ENCODE peak calls at places on chromosomes 2 and 18, in nine cellular contexts. N is esophagus squamous epithelium, D is IMR-90, E is body of pancreas, I is stomach, Y is tibial nerve, V is breast epithelium, C is HCT116, B is sigmoid colon. L is an unnamed sample.

GRCh38 chr2:120388222-120389035 is 42.5 kb downstream of the INHBB start:
- DNase-seq in D (no peak), N (no peak), V (no peak), E (peak), B (peak), Y (no peak), I (peak), C (no peak), L (no peak)

GRCh38 chr2:100262555-100263320 is 59.6 kb downstream of the LONRF2 start:
- DNase-seq in N (no peak), Y (peak), V (peak), E (peak), D (peak), B (peak), I (peak), C (peak), L (peak)

GRCh38 chr2:224982910-224983688 is 59.2 kb downstream of the DOCK10 start:
- DNase-seq in V (no peak), N (no peak), E (peak), I (peak), D (peak), C (no peak), Y (no peak), B (no peak), L (no peak)

GRCh38 chr2:54808642-54809041 is 85.2 kb downstream of the EML6 start:
- DNase-seq in E (no peak), N (no peak), Y (no peak), V (no peak), C (no peak), D (peak), I (no peak), B (no peak), L (no peak)

GRCh38 chr2:238776003-238776640 is 71.8 kb upstream of the TWIST2 start:
- DNase-seq in D (no peak), Y (no peak), B (no peak), V (no peak), N (no peak), I (no peak), E (no peak), C (no peak), L (no peak)

GRCh38 chr18:28032177-28032576 is 144.8 kb downstream of the CDH2 start:
- DNase-seq in D (no peak), Y (no peak), N (no peak), E (no peak), V (no peak), C (no peak), B (no peak), I (no peak), L (no peak)

GRCh38 chr18:67813380-67814028 is 297.0 kb upstream of the DSEL start:
- DNase-seq in E (no peak), B (no peak), D (no peak), C (no peak), V (no peak), I (no peak), Y (no peak), N (no peak), L (no peak)

GRCh38 chr18:28804512-28805214 is 627.7 kb upstream of the CDH2 start:
- DNase-seq in D (no peak), C (no peak), B (no peak), V (no peak), Y (no peak), I (no peak), N (no peak), E (no peak), L (no peak)

GRCh38 chr2:54676656-54677055 is 46.8 kb upstream of the EML6 start:
- DNase-seq in E (no peak), D (peak), Y (no peak), C (no peak), I (no peak), B (no peak), V (no peak), N (no peak), L (no peak)

GRCh38 chr2:188322569-188323531 is 31.2 kb downstream of the GULP1 start:
- DNase-seq in I (no peak), C (no peak), V (no peak), D (peak), N (no peak), E (peak), Y (no peak), B (no peak), L (no peak)

GRCh38 chr18:25621682-25622081 is 269.7 kb upstream of the ZNF521 start:
- DNase-seq in I (no peak), E (no peak), B (no peak), C (no peak), V (no peak), Y (no peak), N (no peak), D (no peak), L (no peak)

GRCh38 chr18:36655074-36655473 is 173.7 kb downstream of the TPGS2 start:
- DNase-seq in D (no peak), C (no peak), Y (no peak), N (no peak), B (no peak), I (no peak), V (no peak), E (no peak), L (no peak)

GRCh38 chr2:215395687-215396460 is 40.0 kb downstream of the FN1 start:
- DNase-seq in B (no peak), E (no peak), V (no peak), C (no peak), I (no peak), D (no peak), N (no peak), Y (no peak), L (no peak)

GRCh38 chr2:67388680-67389079 is 8.5 kb upstream of the ETAA1 start:
- DNase-seq in D (no peak), Y (no peak), I (no peak), C (no peak), V (no peak), B (no peak), E (no peak), N (no peak), L (no peak)

GRCh38 chr2:196380575-196380974 is 209.2 kb upstream of the STK17B start:
- DNase-seq in E (no peak), N (no peak), I (no peak), B (no peak), Y (no peak), D (no peak), V (no peak), C (no peak), L (no peak)

GRCh38 chr18:497688-498087 is 2.8 kb downstream of the COLEC12 start:
- DNase-seq in I (no peak), V (no peak), D (no peak), C (no peak), B (no peak), E (no peak), Y (no peak), N (no peak), L (no peak)

GRCh38 chr18:45619062-45619825 is 4.0 kb downstream of the SLC14A2 start:
- DNase-seq in Y (peak), E (no peak), I (no peak), C (no peak), N (no peak), D (no peak), V (no peak), B (peak), L (no peak)

GRCh38 chr2:24915796-24916195 is 4.2 kb downstream of the ADCY3 start:
- DNase-seq in E (no peak), I (no peak), C (no peak), B (no peak), V (no peak), D (peak), N (no peak), Y (no peak), L (no peak)

GRCh38 chr2:20839052-20839451 is 16.2 kb upstream of the LDAH start:
- DNase-seq in E (no peak), Y (no peak), N (no peak), B (no peak), V (no peak), I (no peak), D (no peak), C (no peak), L (no peak)

GRCh38 chr18:65983750-65984149 is 232.9 kb downstream of the CDH7 start:
- DNase-seq in I (no peak), B (no peak), C (no peak), D (no peak), E (no peak), N (no peak), Y (no peak), V (no peak), L (peak)

GRCh38 chr2:69196327-69197117 is 183.5 kb downstream of the ANTXR1 start:
- DNase-seq in E (peak), V (no peak), I (no peak), B (no peak), D (peak), N (no peak), C (no peak), Y (no peak), L (no peak)

GRCh38 chr18:60232541-60232940 is 140.0 kb downstream of the MC4R start:
- DNase-seq in Y (no peak), D (peak), V (no peak), B (no peak), I (no peak), C (peak), E (no peak), N (no peak), L (no peak)

GRCh38 chr2:56077352-56077915 is 106.4 kb upstream of the CCDC85A start:
- DNase-seq in D (peak), N (no peak), B (no peak), I (no peak), E (peak), Y (no peak), C (peak), V (no peak), L (peak)

GRCh38 chr2:237304763-237305514 is 109.0 kb downstream of the COL6A3 start:
- DNase-seq in C (peak), D (peak), I (no peak), Y (no peak), V (no peak), B (no peak), E (no peak), N (no peak), L (no peak)

GRCh38 chr18:79069792-79070151 is 578 bp downstream of the ATP9B start:
- DNase-seq in C (no peak), B (no peak), E (no peak), Y (no peak), D (no peak), V (no peak), I (no peak), N (no peak), L (no peak)

GRCh38 chr18:50034029-50034428 is 160.9 kb downstream of the MYO5B start:
- DNase-seq in N (no peak), E (no peak), B (no peak), D (no peak), Y (no peak), C (no peak), V (no peak), I (no peak), L (no peak)

GRCh38 chr2:46329803-46330775 is 32.9 kb downstream of the EPAS1 start:
- DNase-seq in N (no peak), B (no peak), C (no peak), Y (no peak), D (peak), V (peak), E (peak), I (no peak), L (no peak)

GRCh38 chr2:64144057-64145013 is at the start of gene PELI1:
- DNase-seq in Y (peak), B (peak), I (peak), C (peak), N (peak), E (peak), V (peak), D (peak), L (peak)
- TF ChIP-seq POLR2A in Y (peak), B (peak), I (no peak), C (no peak), N (peak), E (peak), V (peak), D (peak), L (peak)

DNA sequence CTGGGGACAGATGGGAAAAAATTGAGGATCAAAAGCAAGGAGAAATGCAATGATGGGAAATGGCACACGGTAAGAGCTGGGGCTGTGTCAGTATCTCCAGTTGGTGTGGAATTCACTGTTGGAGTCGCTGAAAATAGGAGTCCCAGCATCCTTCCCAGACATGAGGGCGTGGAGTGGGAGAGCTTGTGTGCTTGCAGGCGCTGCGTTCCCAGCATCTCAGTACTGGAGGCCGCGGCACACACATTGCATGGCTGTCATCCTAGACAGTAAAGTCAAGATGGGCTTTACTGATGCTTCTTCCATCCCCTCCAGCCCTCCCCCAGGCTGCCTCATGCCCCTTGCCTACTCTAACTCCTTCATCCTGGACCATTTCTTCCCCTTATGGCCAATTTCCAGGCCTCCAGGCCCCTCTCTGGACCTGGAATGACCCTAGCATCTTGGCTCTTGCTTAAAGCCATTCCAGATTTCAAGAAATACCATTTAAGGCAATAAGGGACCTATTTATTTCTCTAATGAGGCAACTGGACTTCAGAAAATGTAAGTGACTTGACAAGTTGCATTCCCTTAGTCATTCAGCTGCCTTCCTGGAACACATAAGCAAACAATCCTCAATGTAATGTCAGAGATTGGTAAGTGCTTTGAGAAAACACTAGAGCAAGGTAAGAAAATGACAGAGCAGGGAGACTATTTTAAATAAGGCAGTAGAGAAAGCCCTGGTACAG is 70.5 kb upstream of the TTC39C start:
- DNase-seq in N (no peak), I (no peak), B (peak), V (no peak), C (no peak), E (no peak), Y (no peak), D (peak), L (no peak)
- H3K4me3 ChIP-seq in N (no peak), I (no peak), B (no peak), V (no peak), C (no peak), E (no peak), Y (no peak), D (no peak), L (no peak)

DNA sequence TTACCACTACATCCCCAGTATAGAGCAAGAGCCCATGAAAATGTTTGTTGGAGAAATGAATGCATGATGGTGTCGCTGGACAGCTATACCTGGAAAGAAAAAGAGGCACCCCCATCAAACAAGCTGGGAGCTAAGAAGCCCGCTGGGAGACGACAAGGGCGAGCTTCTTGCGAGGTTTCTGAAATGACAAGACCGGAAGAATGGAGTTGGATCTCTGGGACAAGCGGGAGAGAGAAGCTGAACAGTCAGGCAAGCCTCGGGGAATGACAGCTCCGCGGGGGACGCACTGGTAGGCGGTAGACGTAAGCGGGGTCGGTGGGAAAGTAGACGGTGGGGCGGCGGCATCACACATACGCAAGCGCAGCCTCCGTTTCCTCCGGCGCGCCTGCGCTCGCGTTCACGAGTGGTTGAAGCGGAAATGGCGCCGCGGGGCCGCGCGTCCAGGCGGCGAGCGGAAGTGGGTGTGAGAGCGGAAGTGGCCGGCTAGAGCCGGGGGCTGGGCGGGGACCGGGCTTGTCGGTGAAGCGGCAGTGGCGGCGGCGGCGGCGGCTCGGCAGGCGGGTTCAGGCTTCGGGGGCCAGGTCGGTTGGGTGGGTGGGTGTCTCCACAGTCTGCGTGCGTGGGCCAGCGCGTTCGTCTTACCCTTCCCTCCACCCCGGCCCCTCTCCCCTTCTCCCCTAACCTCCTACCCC is at the start of gene ARPC2:
- DNase-seq in V (peak), B (peak), D (peak), Y (peak), C (peak), E (peak), N (peak), I (peak), L (peak)
- TF ChIP-seq POLR2A in V (peak), B (peak), D (peak), Y (peak), C (peak), E (peak), N (peak), I (no peak), L (peak)

GRCh38 chr2:42756150-42756549 is 7.8 kb downstream of the OXER1 start:
- DNase-seq in I (no peak), C (no peak), D (no peak), V (no peak), N (no peak), B (no peak), E (no peak), Y (no peak), L (no peak)

GRCh38 chr2:42754021-42754775 is 9.7 kb downstream of the OXER1 start:
- DNase-seq in Y (no peak), B (no peak), D (peak), E (peak), C (no peak), I (no peak), V (no peak), N (no peak), L (peak)

GRCh38 chr2:42755161-42755900 is 8.6 kb downstream of the OXER1 start:
- DNase-seq in B (no peak), C (no peak), I (no peak), D (no peak), V (no peak), N (no peak), Y (no peak), E (peak), L (no peak)

GRCh38 chr2:42753188-42753813 is 10.6 kb downstream of the OXER1 start:
- DNase-seq in V (no peak), Y (no peak), C (no peak), N (no peak), D (no peak), B (no peak), I (no peak), E (no peak), L (peak)

GRCh38 chr2:42754776-42755140 is 9.2 kb downstream of the OXER1 start:
- DNase-seq in C (no peak), N (no peak), B (no peak), D (no peak), E (no peak), Y (no peak), I (no peak), V (no peak), L (no peak)
- H3K4me3 ChIP-seq in C (no peak), N (no peak), B (no peak), D (no peak), E (no peak), Y (no peak), I (no peak), V (no peak), L (no peak)

DNA sequence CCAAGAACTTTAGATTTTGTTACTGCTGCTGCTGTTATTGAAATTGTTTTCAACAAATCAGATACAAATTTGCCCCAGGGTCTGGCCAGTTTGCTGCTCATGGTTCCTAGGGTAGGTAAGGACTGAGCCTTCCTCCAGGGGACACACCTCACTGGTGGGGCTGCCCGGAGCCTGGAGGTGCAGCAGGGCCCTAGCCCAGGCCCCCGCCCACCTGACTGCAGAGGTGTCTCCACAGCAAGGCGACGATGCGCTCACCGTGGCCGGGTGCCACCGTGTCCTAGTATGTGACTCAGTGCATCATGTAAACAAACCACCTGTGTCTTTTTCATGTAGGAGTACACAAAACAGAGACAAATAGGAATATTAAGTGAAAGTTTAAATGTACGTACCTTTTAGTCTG is 153.5 kb upstream of the TPO start:
- DNase-seq in C (no peak), V (no peak), E (no peak), D (no peak), Y (no peak), N (no peak), B (no peak), I (no peak), L (no peak)
- TF ChIP-seq POLR2A in C (no peak), V (no peak), E (no peak), D (no peak), Y (no peak), N (no peak), B (no peak), I (no peak), L (no peak)

GRCh38 chr2:39664478-39664877 is 1.2 kb upstream of the TMEM178A start:
- DNase-seq in C (no peak), I (no peak), N (no peak), Y (no peak), V (no peak), B (no peak), E (no peak), D (no peak), L (peak)

GRCh38 chr2:39666489-39667141 is 898 bp downstream of the TMEM178A start:
- DNase-seq in Y (no peak), I (no peak), C (no peak), E (no peak), N (no peak), B (no peak), D (no peak), V (no peak), L (no peak)

GRCh38 chr2:39663187-39663930 is 2.4 kb upstream of the TMEM178A start:
- DNase-seq in Y (no peak), I (no peak), D (peak), E (no peak), C (no peak), N (no peak), B (no peak), V (no peak), L (no peak)

GRCh38 chr2:39665811-39666488 is at the start of gene TMEM178A:
- DNase-seq in B (no peak), D (no peak), V (no peak), Y (no peak), E (peak), I (no peak), C (no peak), N (no peak), L (no peak)

GRCh38 chr2:39664898-39665591 is 672 bp upstream of the TMEM178A start:
- DNase-seq in B (no peak), C (no peak), N (no peak), E (no peak), I (no peak), Y (no peak), D (no peak), V (no peak), L (no peak)
- H3K4me3 ChIP-seq in B (peak), C (no peak), N (no peak), E (no peak), I (peak), Y (peak), D (no peak), V (peak), L (no peak)

GRCh38 chr2:10465915-10466314 is 17.8 kb upstream of the ODC1 start:
- DNase-seq in I (no peak), V (no peak), C (no peak), D (no peak), B (peak), N (no peak), Y (no peak), E (no peak), L (no peak)

GRCh38 chr2:10457846-10458563 is 9.9 kb upstream of the ODC1 start:
- DNase-seq in Y (peak), N (no peak), C (no peak), D (peak), V (no peak), B (no peak), E (peak), I (peak), L (no peak)

GRCh38 chr2:10454505-10454904 is 6.4 kb upstream of the ODC1 start:
- DNase-seq in V (no peak), D (no peak), Y (no peak), N (no peak), I (peak), E (no peak), C (no peak), B (peak), L (no peak)

GRCh38 chr2:10462178-10463083 is 14.3 kb upstream of the ODC1 start:
- DNase-seq in C (no peak), N (no peak), E (no peak), D (no peak), V (no peak), B (peak), I (no peak), Y (no peak), L (no peak)

GRCh38 chr2:10460366-10460796 is 12.3 kb upstream of the ODC1 start:
- DNase-seq in V (no peak), B (peak), E (no peak), D (no peak), N (no peak), Y (no peak), C (no peak), I (no peak), L (no peak)
- TF ChIP-seq POLR2A in V (no peak), B (no peak), E (no peak), D (no peak), N (no peak), Y (no peak), C (no peak), I (no peak), L (no peak)